ENCODE peak calls at places on chromosomes 2 and 18, in six cellular contexts. A is HCT116, O is GM12878, U is K562, R is HepG2, C is SK-N-SH. G is an unnamed sample.

GRCh38 chr2:96111823-96112500 is 4.4 kb downstream of the ADRA2B start:
- DNase-seq in R (no peak), A (no peak), C (no peak), O (no peak), U (no peak), G (no peak)

GRCh38 chr18:24333116-24333515 is 64.5 kb downstream of the OSBPL1A start:
- DNase-seq in C (no peak), R (no peak), O (no peak), U (no peak), A (no peak), G (no peak)

GRCh38 chr2:230130668-230131364 is 62.1 kb upstream of the SLC16A14 start:
- DNase-seq in U (peak), A (peak), C (no peak), O (no peak), R (peak), G (peak)

GRCh38 chr2:27442282-27442980 is at the start of gene KRTCAP3:
- DNase-seq in A (peak), U (no peak), C (peak), O (no peak), R (no peak), G (no peak)

GRCh38 chr2:524442-524841 is 152.8 kb downstream of the TMEM18 start:
- DNase-seq in C (no peak), U (no peak), O (no peak), A (no peak), R (no peak), G (no peak)

GRCh38 chr2:179818546-179818945 is 42.9 kb downstream of the ZNF385B start:
- DNase-seq in A (no peak), R (no peak), U (no peak), O (no peak), C (no peak), G (no peak)

GRCh38 chr2:176455865-176456291 is 186.6 kb downstream of the MTX2 start:
- DNase-seq in R (no peak), A (no peak), U (no peak), O (no peak), C (peak), G (no peak)

GRCh38 chr18:49625021-49625691 is 63.3 kb downstream of the LIPG start:
- DNase-seq in U (no peak), C (no peak), R (no peak), A (no peak), O (no peak), G (no peak)

GRCh38 chr2:46845542-46846453 is 69.8 kb downstream of the MCFD2 start:
- DNase-seq in C (no peak), R (no peak), O (no peak), U (no peak), A (no peak), G (no peak)

GRCh38 chr2:23427350-23427749 is 42.4 kb downstream of the KLHL29 start:
- DNase-seq in O (no peak), R (no peak), C (no peak), U (no peak), A (no peak), G (no peak)

GRCh38 chr2:229920011-229920781 is 1.6 kb downstream of the TRIP12 start:
- DNase-seq in O (no peak), A (no peak), R (peak), U (peak), C (no peak), G (no peak)

GRCh38 chr18:49601211-49601610 is 39.4 kb downstream of the LIPG start:
- DNase-seq in C (no peak), A (no peak), U (no peak), O (no peak), R (no peak), G (no peak)

GRCh38 chr2:216713691-216714411 is 18.5 kb upstream of the IGFBP5 start:
- DNase-seq in U (no peak), R (no peak), O (no peak), C (no peak), A (no peak), G (no peak)

GRCh38 chr2:181106229-181106628 is 125.8 kb downstream of the UBE2E3 start:
- DNase-seq in R (no peak), U (no peak), C (peak), A (no peak), O (no peak), G (no peak)

DNA sequence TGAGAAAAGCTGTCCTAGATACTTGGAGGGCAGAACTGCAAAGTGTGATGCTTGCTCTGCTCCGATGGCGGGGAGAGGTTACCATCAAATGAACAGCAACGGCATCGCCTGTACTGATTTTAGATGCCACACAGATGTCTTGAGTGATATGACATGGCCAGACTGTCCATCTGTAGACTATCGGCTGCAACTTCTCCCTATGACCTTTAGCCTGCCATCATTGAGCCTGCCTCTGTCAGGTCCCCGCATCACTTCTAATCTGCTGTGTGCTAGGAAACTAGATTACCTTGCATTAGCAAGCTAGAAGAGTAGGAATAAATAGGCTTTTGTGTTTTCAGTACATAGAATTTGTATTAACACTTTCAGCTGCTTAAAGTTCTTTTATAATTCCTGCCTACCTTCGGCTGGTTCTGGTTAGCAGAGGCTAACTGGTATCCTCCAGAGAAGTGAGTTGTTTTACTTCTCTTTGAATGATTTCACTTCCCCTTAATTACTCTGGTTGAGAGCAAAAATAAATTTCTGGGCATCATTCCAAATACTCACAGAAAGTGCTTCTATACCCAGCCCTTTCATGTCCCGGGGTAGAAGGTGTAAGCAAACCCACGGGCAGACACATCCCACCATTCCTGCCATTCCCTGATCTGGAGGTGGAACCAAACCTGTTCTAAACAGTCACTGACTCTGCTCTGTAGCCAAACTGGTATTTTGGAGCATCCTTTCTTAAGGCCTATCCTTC is 24.0 kb downstream of the GAREM2 start:
- DNase-seq in U (no peak), A (no peak), R (no peak), O (peak), C (no peak), G (no peak)
- TF ChIP-seq REST in U (no peak), A (no peak), R (no peak), O (no peak), C (no peak), G (no peak)

GRCh38 chr2:69013123-69013836 is at the start of gene ANTXR1:
- DNase-seq in U (peak), O (no peak), R (peak), C (peak), A (peak), G (no peak)
- H3K27ac ChIP-seq in U (no peak), O (no peak), R (no peak), C (peak), A (peak), G (peak)

DNA sequence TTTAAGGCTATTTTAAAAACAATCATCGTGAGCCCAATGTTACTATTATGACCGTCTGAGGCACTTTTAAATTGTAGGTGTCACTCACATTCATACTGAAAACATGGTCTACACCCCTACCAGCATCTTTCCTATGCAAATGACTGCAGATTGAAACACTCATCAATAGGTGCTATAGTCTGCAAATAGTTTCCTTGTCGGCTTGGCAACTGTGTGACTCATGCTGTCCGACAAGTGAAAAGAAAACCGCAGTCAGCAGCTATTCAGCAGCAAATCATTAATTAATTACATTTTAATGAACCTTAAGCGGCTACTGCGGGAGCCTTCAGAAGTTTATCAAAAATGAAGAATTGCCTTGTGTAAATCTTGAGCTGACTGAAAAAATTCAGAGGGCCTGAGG is 134.4 kb downstream of the FIGN start:
- DNase-seq in C (no peak), R (no peak), O (no peak), A (no peak), U (no peak), G (no peak)
- TF ChIP-seq SIN3A in C (no peak), R (no peak), O (no peak), A (no peak), U (no peak), G (no peak)

GRCh38 chr2:102253753-102254150 is 57.6 kb upstream of the IL1RL1 start:
- DNase-seq in A (no peak), R (no peak), O (no peak), U (no peak), C (no peak), G (no peak)
- TF ChIP-seq REST in A (no peak), R (no peak), O (no peak), U (no peak), C (no peak), G (no peak)

GRCh38 chr2:1729264-1729663 is 15.1 kb downstream of the PXDN start:
- DNase-seq in O (no peak), A (no peak), U (no peak), C (no peak), R (no peak), G (no peak)

GRCh38 chr2:1728821-1729220 is 15.5 kb downstream of the PXDN start:
- DNase-seq in C (peak), U (no peak), A (no peak), O (no peak), R (no peak), G (no peak)

GRCh38 chr2:1731963-1732768 is 12.1 kb downstream of the PXDN start:
- DNase-seq in R (no peak), U (no peak), O (no peak), A (no peak), C (peak), G (no peak)

GRCh38 chr2:1730047-1730937 is 14.0 kb downstream of the PXDN start:
- DNase-seq in A (no peak), C (peak), O (no peak), U (no peak), R (no peak), G (no peak)

DNA sequence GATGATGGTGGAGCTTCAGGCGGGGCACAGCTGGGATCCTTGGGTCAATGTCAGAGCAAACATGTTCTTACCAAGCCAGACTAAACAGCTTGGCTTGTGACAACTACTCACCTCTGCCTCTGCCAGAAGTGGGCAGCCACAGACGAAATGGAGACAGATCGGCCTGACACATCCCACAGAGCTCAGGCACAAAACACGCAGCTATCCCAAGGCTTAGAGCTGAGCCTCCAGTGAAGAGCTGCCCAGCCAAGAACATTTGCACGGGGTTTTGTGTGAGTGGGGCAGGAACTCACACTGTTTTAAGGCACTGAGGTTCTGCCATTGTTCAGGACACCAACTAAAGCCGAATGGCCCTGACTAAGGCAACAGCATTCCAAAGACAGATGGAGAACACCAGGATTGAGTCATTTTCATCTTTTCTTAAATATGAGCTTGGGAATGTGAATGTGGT is 12.8 kb downstream of the PXDN start:
- DNase-seq in R (no peak), O (no peak), A (no peak), U (no peak), C (peak), G (no peak)
- H3K27ac ChIP-seq in R (no peak), O (no peak), A (no peak), U (no peak), C (peak), G (peak)

DNA sequence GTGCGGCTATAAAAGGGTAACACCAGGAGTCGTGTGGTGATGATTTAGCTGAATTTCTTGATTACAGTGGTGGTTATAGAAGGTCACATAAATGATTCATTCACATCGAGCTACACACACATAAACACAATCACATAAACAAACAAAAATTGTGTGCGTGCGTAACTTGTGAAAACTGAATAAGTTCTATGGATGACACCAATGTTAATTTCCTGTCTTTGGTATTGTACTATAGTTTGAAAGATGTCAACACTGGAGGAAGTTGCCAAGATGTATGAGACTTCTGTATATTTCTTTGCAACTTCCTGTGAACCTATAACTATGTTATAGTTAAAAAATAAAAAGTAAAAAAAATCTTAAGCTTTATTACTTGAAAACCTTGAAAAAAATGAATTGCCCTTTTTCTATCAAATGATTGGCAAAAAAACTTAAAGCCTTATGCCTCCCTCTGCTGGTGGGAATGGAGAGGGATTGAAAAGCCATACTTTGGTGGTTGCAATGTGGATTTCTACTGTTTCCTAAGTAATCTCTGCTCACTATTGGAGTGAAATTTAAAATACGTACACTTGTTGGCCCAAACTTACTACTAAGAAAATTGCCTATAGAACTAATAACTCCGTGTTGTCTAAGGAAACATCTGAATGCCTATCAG is 227.7 kb downstream of the RPIA start:
- DNase-seq in U (peak), O (no peak), A (no peak), C (peak), R (peak), G (no peak)
- TF ChIP-seq SIN3A in U (no peak), O (no peak), A (no peak), C (no peak), R (no peak), G (no peak)

GRCh38 chr2:39996653-39997080 is 217.6 kb upstream of the THUMPD2 start:
- DNase-seq in A (peak), R (no peak), U (no peak), O (no peak), C (no peak), G (no peak)
- TF ChIP-seq REST in A (no peak), R (no peak), U (no peak), O (no peak), C (no peak), G (no peak)

GRCh38 chr2:38178556-38179419 is 102.8 kb upstream of the CYP1B1 start:
- DNase-seq in O (peak), A (no peak), R (no peak), U (no peak), C (no peak), G (no peak)
- H3K27ac ChIP-seq in O (peak), A (no peak), R (no peak), U (no peak), C (no peak), G (no peak)